ENCODE peak calls at places on chromosomes 3 and 15, in seven cellular contexts. F, G, K, H, C, P and U are unnamed samples. For H3K9me3, the result is how much of the 10 kb centered on the place peaks cover.

GRCh38 chr3:38232701-38233100 is 32.9 kb upstream of the SLC22A13 start:
- DNase-seq in H (no peak), K (no peak), C (no peak), F (no peak), P (no peak), G (no peak), U (no peak)

GRCh38 chr15:77033729-77034619 is 36.9 kb downstream of the TSPAN3 start:
- DNase-seq in G (no peak), K (peak), P (peak), C (no peak), F (peak), H (no peak), U (no peak)

GRCh38 chr3:15645246-15645645 is 43.7 kb downstream of the BTD start:
- DNase-seq in P (no peak), G (no peak), H (no peak), K (no peak), C (peak), F (no peak), U (no peak)

GRCh38 chr3:47250309-47251060 is 32.1 kb downstream of the KIF9 start:
- DNase-seq in F (peak), H (peak), K (peak), C (peak), P (peak), G (peak), U (peak)

GRCh38 chr3:117017135-117017990 is 307.8 kb downstream of the TUSC7 start:
- DNase-seq in F (no peak), C (no peak), K (no peak), G (no peak), P (peak), H (no peak), U (no peak)

GRCh38 chr15:44489464-44489863 is 47.5 kb upstream of the EIF3J start:
- DNase-seq in F (no peak), G (no peak), C (peak), H (no peak), P (no peak), K (no peak), U (no peak)

GRCh38 chr3:23865595-23866396 is 51.0 kb downstream of the NKIRAS1 start:
- DNase-seq in H (peak), F (no peak), K (no peak), C (peak), G (peak), P (peak), U (no peak)

GRCh38 chr15:64597469-64597806 is 137.1 kb downstream of the ZNF609 start:
- DNase-seq in C (no peak), H (no peak), G (no peak), K (no peak), F (no peak), P (no peak), U (no peak)

GRCh38 chr15:51243774-51244173 is 94.6 kb downstream of the CYP19A1 start:
- DNase-seq in H (no peak), F (no peak), K (no peak), C (no peak), P (peak), G (no peak), U (no peak)

GRCh38 chr3:185796431-185797107 is 28.3 kb downstream of the IGF2BP2 start:
- DNase-seq in G (no peak), P (peak), C (peak), H (no peak), K (no peak), F (no peak), U (no peak)

GRCh38 chr15:62933388-62933787 is 109.2 kb upstream of the TPM1 start:
- DNase-seq in F (no peak), C (no peak), K (no peak), G (no peak), P (no peak), H (no peak), U (no peak)

GRCh38 chr15:61659571-61660190 is 400.6 kb downstream of the VPS13C start:
- DNase-seq in K (no peak), G (no peak), H (no peak), P (no peak), F (no peak), C (no peak), U (no peak)

GRCh38 chr3:154745122-154745521 is 315.1 kb upstream of the GPR149 start:
- DNase-seq in C (no peak), P (no peak), F (no peak), H (no peak), G (no peak), K (no peak), U (no peak)

GRCh38 chr3:20039765-20040475 is at the start of gene KAT2B:
- DNase-seq in F (peak), K (peak), P (peak), H (peak), G (peak), C (peak), U (peak)

DNA sequence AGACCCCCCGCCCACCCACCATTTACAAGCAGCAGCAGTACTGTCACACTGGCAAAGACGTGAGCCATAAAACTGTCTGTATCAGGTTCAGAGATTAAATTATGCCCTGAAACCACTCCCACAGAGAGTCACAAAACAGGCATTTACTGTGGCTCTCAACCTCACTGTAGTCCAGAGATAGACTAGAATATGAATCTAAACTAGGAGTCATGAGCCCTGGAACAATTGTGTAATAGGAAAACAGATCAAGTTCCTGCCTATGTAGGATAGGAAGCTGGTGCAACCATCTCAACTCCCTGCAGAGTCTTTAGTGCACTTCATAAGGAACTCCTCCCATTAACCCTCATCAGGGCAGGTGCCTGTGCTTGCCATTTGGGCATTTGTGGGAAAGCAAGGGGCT is 61.7 kb downstream of the FAM227B start:
- DNase-seq in H (no peak), G (no peak), K (no peak), C (no peak), P (no peak), F (no peak), U (no peak)
- H3K9me3 ChIP-seq in H (under half), G (under half), K (under half), C (under half), P (under half), F (under half), U (under half)

GRCh38 chr3:43013743-43014155 is 34.6 kb downstream of the GASK1A start:
- DNase-seq in P (no peak), H (no peak), F (no peak), G (no peak), C (no peak), K (no peak), U (no peak)

GRCh38 chr3:43014216-43014615 is 35.1 kb downstream of the GASK1A start:
- DNase-seq in G (no peak), C (no peak), P (no peak), F (no peak), K (no peak), H (no peak), U (no peak)

GRCh38 chr3:43011638-43012037 is 32.5 kb downstream of the GASK1A start:
- DNase-seq in G (no peak), K (no peak), F (no peak), P (no peak), C (no peak), H (no peak), U (no peak)

GRCh38 chr3:43012189-43012588 is 33.1 kb downstream of the GASK1A start:
- DNase-seq in H (no peak), G (no peak), C (no peak), P (no peak), K (no peak), F (no peak), U (no peak)

DNA sequence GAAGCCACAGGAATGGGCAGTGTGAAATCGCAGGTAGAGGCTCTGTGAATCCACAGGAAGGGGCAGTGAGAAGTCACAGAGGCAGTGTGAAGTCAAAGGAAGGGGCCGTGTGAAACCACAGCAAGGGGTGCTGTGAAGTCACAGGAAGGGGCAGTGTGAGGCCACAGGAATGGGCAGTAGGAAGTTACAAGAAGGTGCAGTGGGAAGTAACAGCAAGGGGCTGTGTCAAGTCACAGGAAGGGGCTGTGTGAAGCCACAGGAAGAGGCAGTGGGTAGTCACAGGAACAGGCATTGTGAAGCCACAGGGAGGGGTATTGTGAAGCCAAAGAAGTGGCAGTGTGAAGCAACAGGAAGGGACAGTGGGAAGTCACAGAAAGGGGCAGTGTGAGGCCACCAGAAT is 34.1 kb downstream of the GASK1A start:
- DNase-seq in H (no peak), P (no peak), F (no peak), K (no peak), G (no peak), C (no peak), U (no peak)
- H3K9me3 ChIP-seq in H (under half), P (under half), F (under half), K (under half), G (half or more), C (under half), U (under half)

GRCh38 chr15:20349774-20350498 is 191.7 kb downstream of the GOLGA6L6 start:
- DNase-seq in G (no peak), C (no peak), P (peak), F (peak), K (no peak), H (no peak), U (peak)

GRCh38 chr15:20348900-20349773 is 192.5 kb downstream of the GOLGA6L6 start:
- DNase-seq in K (no peak), G (no peak), P (peak), F (peak), H (no peak), C (no peak), U (peak)

GRCh38 chr15:20346082-20346805 is 195.4 kb downstream of the GOLGA6L6 start:
- DNase-seq in G (no peak), H (no peak), K (no peak), C (no peak), F (peak), P (peak), U (peak)

GRCh38 chr15:20345401-20345958 is 196.1 kb downstream of the GOLGA6L6 start:
- DNase-seq in K (no peak), F (peak), P (peak), C (no peak), H (no peak), G (no peak), U (peak)

DNA sequence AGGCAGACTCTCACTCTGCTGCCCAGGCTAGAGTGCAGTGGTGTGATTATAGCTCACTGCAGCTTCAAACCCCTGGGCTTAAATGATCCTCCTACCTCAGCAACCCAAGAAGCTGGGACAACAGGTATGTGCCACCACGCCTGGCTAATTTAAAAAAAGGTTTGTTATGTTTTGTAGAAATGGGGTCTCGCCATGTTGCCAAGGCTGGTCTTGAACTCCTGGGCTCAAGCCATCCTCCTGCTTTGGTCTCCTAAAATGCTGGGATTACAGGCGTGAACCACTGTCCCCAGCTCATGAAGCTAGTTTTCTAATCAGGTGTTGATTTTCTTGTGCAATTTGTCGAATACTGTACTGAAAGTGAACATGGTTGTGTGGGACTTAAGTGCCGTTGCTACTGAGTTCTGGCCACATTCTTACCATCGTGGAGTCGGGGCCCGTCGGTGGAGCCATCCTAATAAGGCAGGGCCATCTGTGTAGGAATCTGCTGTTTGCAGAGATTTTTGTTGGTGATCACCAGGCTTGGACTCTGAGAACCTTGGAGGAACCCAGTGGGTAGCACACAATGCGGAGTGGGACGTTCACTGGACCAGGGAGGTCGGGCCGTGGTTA is 193.2 kb downstream of the GOLGA6L6 start:
- DNase-seq in K (no peak), F (no peak), P (peak), G (no peak), C (no peak), H (no peak), U (no peak)
- H3K9me3 ChIP-seq in K (under half), F (under half), P (half or more), G (under half), C (half or more), H (under half), U (under half)

GRCh38 chr3:123892195-123892594 is 8.1 kb upstream of the MYLK start:
- DNase-seq in C (no peak), G (no peak), P (no peak), H (no peak), K (no peak), F (no peak), U (no peak)
- H3K9me3 ChIP-seq in C (under half), G (half or more), P (under half), H (under half), K (under half), F (under half), U (under half)

GRCh38 chr3:31652296-31652695 is 119.6 kb downstream of the STT3B start:
- DNase-seq in F (no peak), C (no peak), P (no peak), K (no peak), G (no peak), H (no peak), U (no peak)
- H3K9me3 ChIP-seq in F (half or more), C (under half), P (half or more), K (under half), G (under half), H (under half), U (under half)

DNA sequence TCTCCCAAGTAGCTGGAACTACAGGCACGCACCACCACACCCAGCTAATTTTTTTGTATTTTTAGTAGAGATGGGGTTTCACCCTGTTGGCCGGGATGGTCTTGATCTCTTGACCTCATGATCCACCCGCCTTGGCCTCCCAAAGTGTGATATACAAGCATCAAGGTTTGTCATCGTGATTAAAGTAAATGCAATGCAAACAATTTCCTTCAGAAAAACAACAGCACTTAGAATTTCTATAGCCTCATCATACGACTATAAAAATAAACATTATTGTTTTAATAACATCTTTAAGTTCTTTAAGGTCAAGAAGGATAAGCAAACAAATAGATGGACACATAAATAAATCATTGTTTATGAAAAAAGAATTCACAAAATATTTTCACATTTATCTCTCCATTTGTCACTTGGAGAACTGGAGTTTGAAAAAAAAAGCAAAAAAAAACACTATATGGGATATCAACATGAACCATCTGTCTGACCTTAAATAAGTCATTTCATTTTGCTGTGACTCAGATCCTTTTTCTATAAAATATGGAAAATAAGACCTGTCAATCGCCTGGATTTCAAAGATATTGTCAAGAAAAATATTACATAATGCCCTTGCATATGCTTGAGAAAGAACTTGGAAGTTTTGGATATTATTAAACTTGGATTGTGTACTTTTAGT is 642.1 kb upstream of the KCNMB2 start:
- DNase-seq in K (no peak), P (no peak), G (no peak), H (no peak), F (no peak), C (peak), U (no peak)
- H3K9me3 ChIP-seq in K (under half), P (under half), G (under half), H (under half), F (under half), C (under half), U (under half)

DNA sequence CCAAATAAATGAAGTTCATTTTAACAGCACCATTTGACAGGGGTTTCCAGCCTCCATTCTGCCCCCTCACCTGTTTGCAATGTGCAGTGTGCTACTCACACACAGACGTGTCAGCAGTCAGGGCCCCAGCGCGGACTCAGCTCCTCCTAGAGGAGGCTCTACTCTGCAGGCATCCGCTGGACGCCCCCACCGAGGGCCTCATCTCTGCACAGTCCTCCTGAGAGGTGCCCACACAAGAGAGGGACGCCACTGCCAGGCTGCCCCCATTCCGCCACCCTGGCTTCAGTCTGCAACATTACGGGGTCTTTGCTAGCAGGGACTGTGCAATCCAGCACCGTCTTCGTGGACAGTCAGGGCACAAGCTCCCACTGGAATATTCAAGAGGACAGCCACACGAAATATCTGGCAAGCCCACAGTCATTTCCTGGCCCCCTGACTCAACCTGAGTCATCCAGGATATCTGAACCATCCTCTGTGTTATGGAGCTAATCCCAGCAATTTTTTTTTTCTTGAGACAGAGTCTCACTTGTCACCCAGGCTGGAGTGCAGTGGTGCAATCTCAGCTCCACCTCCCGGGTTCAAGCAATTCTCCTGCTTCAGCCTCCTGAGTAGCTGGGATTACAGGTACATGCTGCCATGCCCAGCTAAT is 255.0 kb downstream of the OCA2 start:
- DNase-seq in H (no peak), P (no peak), F (no peak), G (no peak), C (no peak), K (no peak), U (no peak)
- H3K9me3 ChIP-seq in H (under half), P (under half), F (under half), G (under half), C (under half), K (under half), U (under half)

DNA sequence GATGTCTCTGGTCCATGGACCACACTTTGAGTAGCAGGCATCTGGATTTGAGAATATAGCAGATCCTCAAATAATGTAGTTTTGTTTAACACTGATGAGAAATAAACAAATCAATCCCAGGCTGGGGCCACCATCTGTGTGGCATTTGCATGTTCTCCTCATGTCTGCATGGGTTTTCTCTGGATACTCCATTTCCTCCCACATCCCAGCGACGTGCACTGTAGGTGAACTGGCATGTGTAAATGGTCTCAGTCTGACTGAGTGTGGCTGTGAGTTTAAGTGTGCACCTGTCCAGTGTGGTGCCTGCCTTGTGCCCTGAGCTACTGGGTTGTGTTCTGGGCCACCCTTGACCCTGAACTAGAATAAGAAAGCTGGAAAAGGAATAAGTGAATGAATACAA is 66.3 kb upstream of the NANOGP8 start:
- DNase-seq in K (no peak), F (no peak), C (no peak), G (no peak), P (no peak), H (no peak), U (no peak)
- H3K9me3 ChIP-seq in K (under half), F (under half), C (under half), G (under half), P (under half), H (under half), U (under half)

GRCh38 chr15:26661727-26662126 is 111.1 kb downstream of the GABRB3 start:
- DNase-seq in F (no peak), P (no peak), H (no peak), G (no peak), C (no peak), K (no peak), U (no peak)
- H3K9me3 ChIP-seq in F (under half), P (under half), H (under half), G (under half), C (under half), K (under half), U (under half)